ENCODE peak calls at places on chromosomes 11 and 22, in nine cellular contexts. M is aorta, X is stomach, V is mammary epithelial cell, A is PC-9, O is astrocyte, N is pancreas, P is A549, Y is caudate nucleus. E is an unnamed sample.

GRCh38 chr11:47148903-47149535 is 27.7 kb downstream of the ARFGAP2 start:
- DNase-seq in M (no peak), X (peak), N (peak), P (no peak), V (no peak), Y (peak), A (no peak), O (no peak), E (no peak)

GRCh38 chr22:23193882-23194281 is 13.6 kb downstream of the BCR start:
- DNase-seq in V (no peak), Y (no peak), A (no peak), O (peak), P (no peak), M (no peak), X (no peak), N (no peak), E (no peak)

GRCh38 chr22:23256986-23257888 is 76.9 kb downstream of the BCR start:
- DNase-seq in X (peak), P (no peak), V (peak), M (peak), O (no peak), A (no peak), N (no peak), Y (no peak), E (no peak)

GRCh38 chr11:10307411-10308207 is 2.7 kb downstream of the ADM start:
- DNase-seq in P (peak), O (peak), V (peak), A (peak), Y (peak), X (peak), N (peak), M (peak), E (peak)

GRCh38 chr11:20876738-20877137 is 207.4 kb downstream of the NELL1 start:
- DNase-seq in O (no peak), M (no peak), X (no peak), Y (no peak), V (no peak), P (no peak), N (no peak), A (no peak), E (no peak)

GRCh38 chr11:18135308-18135707 is 2.9 kb downstream of the MRGPRX3 start:
- DNase-seq in P (no peak), Y (no peak), N (no peak), M (no peak), O (no peak), V (no peak), A (no peak), X (no peak), E (no peak)

GRCh38 chr22:42256930-42257329 is 13.5 kb downstream of the TCF20 start:
- DNase-seq in P (no peak), Y (no peak), V (no peak), A (no peak), O (no peak), N (no peak), M (no peak), X (no peak), E (no peak)

GRCh38 chr22:36320553-36320952 is 67.2 kb downstream of the MYH9 start:
- DNase-seq in A (no peak), X (no peak), V (no peak), Y (no peak), N (no peak), M (no peak), P (no peak), O (no peak), E (no peak)

GRCh38 chr11:44681698-44682097 is 45.1 kb upstream of the TSPAN18 start:
- DNase-seq in N (no peak), A (no peak), X (no peak), V (peak), P (no peak), Y (no peak), O (peak), M (no peak), E (no peak)

GRCh38 chr11:42620796-42621195 is 691.0 kb upstream of the API5 start:
- DNase-seq in M (no peak), N (no peak), A (no peak), P (no peak), X (no peak), Y (no peak), O (peak), V (peak), E (no peak)

GRCh38 chr11:6735306-6735705 is 36.5 kb downstream of the OR2AG2 start:
- DNase-seq in M (no peak), V (peak), O (peak), Y (no peak), N (no peak), A (no peak), P (no peak), X (no peak), E (no peak)

GRCh38 chr11:46969379-46969778 is 32.8 kb downstream of the CSTPP1 start:
- DNase-seq in V (no peak), P (no peak), O (no peak), N (no peak), M (no peak), Y (no peak), A (no peak), X (no peak), E (no peak)

GRCh38 chr11:44427432-44427831 is 117.5 kb upstream of the ALX4 start:
- DNase-seq in V (no peak), X (no peak), M (no peak), A (no peak), Y (no peak), O (no peak), N (no peak), P (no peak), E (no peak)

GRCh38 chr22:21861290-21861848 is 6.1 kb downstream of the MAPK1 start:
- DNase-seq in V (peak), A (no peak), X (no peak), N (no peak), O (no peak), M (no peak), P (no peak), Y (no peak), E (no peak)

GRCh38 chr11:118206612-118207031 is 18.2 kb downstream of the JAML start:
- DNase-seq in A (no peak), P (no peak), Y (no peak), V (no peak), N (no peak), X (no peak), M (peak), O (no peak), E (no peak)

GRCh38 chr11:65188486-65188885 is 6.8 kb downstream of the CAPN1 start:
- DNase-seq in X (no peak), V (no peak), A (no peak), P (no peak), N (no peak), M (no peak), Y (no peak), O (no peak), E (no peak)

GRCh38 chr22:47067331-47067890 is 305.0 kb downstream of the TBC1D22A start:
- DNase-seq in A (no peak), P (no peak), O (no peak), M (no peak), V (no peak), Y (no peak), X (peak), N (no peak), E (no peak)

GRCh38 chr11:9150944-9151343 is 59.5 kb upstream of the SCUBE2 start:
- DNase-seq in X (no peak), V (no peak), A (no peak), O (no peak), M (no peak), N (no peak), Y (no peak), P (no peak), E (no peak)

GRCh38 chr11:16184588-16184987 is 171.8 kb downstream of the SOX6 start:
- DNase-seq in P (peak), A (peak), X (no peak), N (no peak), Y (no peak), V (peak), O (peak), M (no peak), E (peak)

GRCh38 chr22:23396362-23397007 is 183.6 kb downstream of the IGLL1 start:
- DNase-seq in P (no peak), Y (no peak), M (no peak), A (no peak), N (no peak), V (no peak), O (no peak), X (no peak), E (no peak)

GRCh38 chr11:68872216-68873003 is 30.7 kb upstream of the CPT1A start:
- DNase-seq in O (peak), P (no peak), A (no peak), M (no peak), N (no peak), X (no peak), Y (no peak), V (no peak), E (no peak)

GRCh38 chr11:123406441-123407123 is 23.5 kb upstream of the GRAMD1B start:
- DNase-seq in X (no peak), V (no peak), A (no peak), M (no peak), Y (no peak), O (no peak), P (no peak), N (no peak), E (no peak)

GRCh38 chr22:38733329-38734202 is 22.2 kb downstream of the SUN2 start:
- DNase-seq in V (no peak), N (peak), P (peak), O (no peak), X (peak), A (peak), M (peak), Y (peak), E (no peak)

GRCh38 chr22:49062155-49063039 is 765.3 kb downstream of the BRD1 start:
- DNase-seq in O (no peak), V (no peak), N (peak), P (no peak), M (no peak), A (no peak), Y (no peak), X (no peak), E (no peak)

GRCh38 chr22:39724390-39724789 is 153.8 kb downstream of the CACNA1I start:
- DNase-seq in V (no peak), A (no peak), O (no peak), X (no peak), Y (no peak), N (no peak), P (no peak), M (no peak), E (no peak)

GRCh38 chr11:94376841-94377240 is 24.4 kb downstream of the GPR83 start:
- DNase-seq in P (no peak), Y (no peak), M (no peak), V (no peak), A (no peak), X (no peak), N (no peak), O (no peak), E (no peak)
- H3K27ac ChIP-seq in P (no peak), Y (no peak), M (no peak), V (no peak), A (no peak), X (no peak), N (no peak), O (no peak), E (no peak)

GRCh38 chr11:110435780-110436717 is 6.3 kb downstream of the FDX1 start:
- DNase-seq in V (peak), P (no peak), Y (no peak), X (no peak), M (no peak), N (no peak), A (no peak), O (peak), E (no peak)

GRCh38 chr11:110431212-110432073 is 1.7 kb downstream of the FDX1 start:
- DNase-seq in X (no peak), O (no peak), N (no peak), Y (no peak), V (peak), M (no peak), A (no peak), P (no peak), E (no peak)

GRCh38 chr11:110432713-110433392 is 3.1 kb downstream of the FDX1 start:
- DNase-seq in Y (no peak), P (no peak), X (no peak), A (no peak), O (no peak), N (no peak), V (no peak), M (no peak), E (no peak)

GRCh38 chr11:110434952-110435779 is 5.4 kb downstream of the FDX1 start:
- DNase-seq in P (no peak), N (peak), M (no peak), A (peak), X (peak), V (peak), Y (no peak), O (no peak), E (no peak)

DNA sequence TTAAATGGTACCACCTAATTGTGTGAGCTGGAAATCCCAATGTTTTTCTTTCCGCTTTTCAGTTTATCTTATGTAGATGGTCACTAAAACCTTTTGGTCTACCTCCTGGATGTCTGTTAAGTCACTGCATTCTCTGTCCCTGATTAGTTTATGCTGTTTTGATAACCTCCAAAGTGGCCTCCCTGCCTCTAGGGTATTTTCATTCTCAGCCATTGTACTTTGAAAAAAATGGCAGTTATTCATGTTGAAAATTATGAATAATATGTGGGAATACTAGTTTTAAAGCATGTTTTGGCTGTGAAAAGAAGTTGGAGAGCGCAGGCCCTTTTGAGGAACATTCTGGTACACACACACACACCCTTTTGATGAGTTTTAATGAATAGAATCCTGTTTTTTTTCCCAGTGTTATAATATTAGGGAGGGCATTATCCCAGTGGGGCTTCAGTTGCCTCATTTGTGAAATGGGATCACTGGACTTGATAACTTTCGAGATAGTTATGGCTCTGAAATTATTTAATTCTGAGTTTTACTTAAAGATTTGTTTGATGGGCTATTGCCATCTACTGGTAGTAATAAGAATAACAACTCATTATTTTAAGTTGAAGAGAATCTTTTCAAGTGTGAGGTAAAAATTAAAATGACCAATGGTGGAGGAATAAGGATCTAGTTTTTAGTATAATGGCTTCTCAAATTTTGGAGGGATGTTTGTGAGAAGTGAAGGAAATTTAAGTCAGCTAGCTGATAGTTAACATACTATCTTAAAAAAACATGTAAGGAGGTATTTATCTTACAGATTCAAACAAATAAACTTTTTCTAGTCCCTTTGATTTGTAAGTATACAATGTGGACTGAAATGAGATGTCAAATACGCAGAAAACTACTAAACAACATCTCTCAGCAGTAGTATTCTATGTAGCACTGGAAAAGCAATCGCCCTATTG is 3.9 kb downstream of the FDX1 start:
- DNase-seq in X (no peak), M (no peak), P (no peak), Y (no peak), A (no peak), O (no peak), V (peak), N (no peak), E (no peak)
- H3K27ac ChIP-seq in X (peak), M (no peak), P (peak), Y (no peak), A (peak), O (no peak), V (no peak), N (peak), E (no peak)

GRCh38 chr11:85682330-85683305 is 3.4 kb downstream of the CCDC89 start:
- DNase-seq in O (peak), A (no peak), V (no peak), N (peak), X (peak), M (peak), Y (peak), P (peak), E (no peak)

GRCh38 chr11:85679581-85679980 is 6.4 kb downstream of the CCDC89 start:
- DNase-seq in Y (no peak), M (no peak), O (no peak), X (no peak), P (no peak), A (no peak), N (no peak), V (no peak), E (no peak)

GRCh38 chr11:85680897-85681296 is 5.1 kb downstream of the CCDC89 start:
- DNase-seq in Y (no peak), M (no peak), N (no peak), A (no peak), P (no peak), V (no peak), O (no peak), X (no peak), E (no peak)

GRCh38 chr11:85685820-85686459 is at the start of gene CCDC89:
- DNase-seq in P (no peak), A (no peak), M (peak), X (peak), V (no peak), N (peak), Y (peak), O (peak), E (no peak)

DNA sequence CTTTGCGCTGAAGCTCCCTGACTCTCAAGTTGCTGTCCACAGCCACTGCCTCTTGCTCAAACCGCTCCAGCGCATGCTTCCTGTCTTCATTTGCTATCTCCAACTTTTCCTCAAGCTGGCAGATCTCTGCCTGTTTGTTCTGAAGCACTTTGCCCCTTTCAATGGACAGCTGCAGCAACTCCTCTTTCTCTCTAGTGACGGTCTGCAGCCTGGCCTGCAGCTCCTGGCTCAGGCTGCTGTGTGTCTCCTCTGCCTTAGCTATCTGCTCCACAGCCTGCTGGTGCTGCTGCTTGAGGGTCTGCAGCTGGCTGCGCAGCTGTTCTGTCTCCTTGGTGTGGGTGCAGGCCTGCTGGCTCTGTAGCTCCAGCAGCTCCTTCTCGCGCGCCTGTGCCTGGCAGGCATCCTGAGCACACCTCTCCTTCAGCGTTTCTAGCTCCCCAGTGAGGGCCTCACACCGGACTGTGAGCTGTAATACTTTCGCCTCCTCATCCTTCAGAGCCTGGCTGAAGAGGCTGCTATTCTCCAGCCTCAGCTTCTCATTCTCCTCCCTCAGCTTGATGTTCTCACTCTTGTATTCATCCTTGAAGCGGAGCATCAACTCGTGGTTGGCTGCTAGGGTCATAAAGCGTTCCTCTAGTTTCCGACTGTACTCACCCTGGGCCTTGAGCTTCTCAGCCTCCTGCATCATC is 720 bp downstream of the CCDC89 start:
- DNase-seq in A (no peak), V (no peak), O (no peak), Y (peak), M (peak), P (no peak), N (no peak), X (no peak), E (no peak)
- H3K27ac ChIP-seq in A (no peak), V (no peak), O (peak), Y (peak), M (no peak), P (no peak), N (no peak), X (peak), E (no peak)

DNA sequence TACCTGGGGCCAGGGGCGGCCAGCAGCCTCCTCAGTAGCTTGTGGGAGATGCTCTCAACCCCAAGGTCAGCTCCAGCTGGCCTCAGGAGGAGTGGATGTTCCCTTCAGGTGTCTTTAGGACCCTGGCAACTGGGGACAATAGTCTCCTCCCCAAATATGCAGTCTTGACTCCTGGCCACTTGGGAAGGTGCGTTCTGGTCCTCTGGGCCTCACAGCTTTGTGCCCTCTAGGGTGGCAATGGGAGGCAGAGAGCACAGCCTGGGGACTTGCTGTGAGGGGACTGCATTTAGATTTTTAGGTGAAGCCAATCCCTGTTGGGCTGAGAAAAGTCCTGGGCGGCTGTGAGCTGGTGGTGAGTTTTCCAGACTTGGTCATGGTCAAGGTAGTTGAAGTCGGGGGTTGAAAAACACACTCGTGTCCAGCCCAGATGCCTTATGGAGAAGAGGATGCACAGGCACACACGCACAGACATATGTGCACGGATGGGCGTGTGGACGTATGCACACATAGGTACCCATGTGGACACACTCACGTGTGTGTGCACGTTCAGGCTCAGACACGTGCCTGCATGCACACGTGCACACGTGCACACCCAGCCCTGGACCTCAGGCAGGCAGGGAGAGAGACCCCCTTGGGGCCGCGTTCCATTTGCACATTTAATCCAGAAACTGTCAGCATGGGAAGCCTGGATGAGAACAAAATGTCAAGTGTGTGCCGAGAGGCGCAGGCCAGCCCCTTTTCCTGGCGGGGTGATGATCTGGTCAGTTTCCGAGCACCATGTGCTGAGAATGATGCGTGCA is 95.9 kb downstream of the KCNQ1 start:
- DNase-seq in X (no peak), N (peak), V (no peak), M (peak), Y (no peak), A (no peak), O (no peak), P (no peak), E (no peak)
- H3K27ac ChIP-seq in X (no peak), N (no peak), V (no peak), M (no peak), Y (no peak), A (no peak), O (no peak), P (no peak), E (no peak)

GRCh38 chr11:1162153-1162497 is 4.4 kb downstream of the MUC5AC start:
- DNase-seq in P (no peak), M (no peak), N (no peak), A (no peak), X (no peak), O (no peak), V (no peak), Y (no peak), E (no peak)
- H3K27ac ChIP-seq in P (no peak), M (no peak), N (no peak), A (no peak), X (no peak), O (no peak), V (no peak), Y (no peak), E (no peak)